ENCODE peak calls at places on chromosomes 3 and 15, in nine cellular contexts. One of them, this sample, is unnamed. For H3K4me1, the result is how much of the 10 kb centered on the place peaks cover.

GRCh38 chr3:107284570-107284969 is 92.7 kb upstream of the CCDC54 start:
- DNase-seq in left lung: no peak
- DNase-seq in CD8-positive, alpha-beta memory T cell: no peak
- DNase-seq in adrenal gland: no peak
- DNase-seq in IMR-90: peak
- DNase-seq in right lobe of liver: no peak
- DNase-seq in heart right ventricle: no peak
- DNase-seq in foreskin keratinocyte: peak
- DNase-seq in heart left ventricle: no peak
- DNase-seq in this sample: no peak

GRCh38 chr15:88940110-88940675 is 27.0 kb upstream of the MFGE8 start:
- DNase-seq in foreskin keratinocyte: no peak
- DNase-seq in right lobe of liver: no peak
- DNase-seq in CD8-positive, alpha-beta memory T cell: no peak
- DNase-seq in heart right ventricle: no peak
- DNase-seq in IMR-90: no peak
- DNase-seq in left lung: no peak
- DNase-seq in heart left ventricle: no peak
- DNase-seq in adrenal gland: no peak
- DNase-seq in this sample: no peak

GRCh38 chr15:25783607-25784131 is 79.5 kb downstream of the ATP10A start:
- DNase-seq in CD8-positive, alpha-beta memory T cell: peak
- DNase-seq in heart left ventricle: no peak
- DNase-seq in IMR-90: peak
- DNase-seq in heart right ventricle: no peak
- DNase-seq in right lobe of liver: no peak
- DNase-seq in adrenal gland: peak
- DNase-seq in foreskin keratinocyte: no peak
- DNase-seq in left lung: no peak
- DNase-seq in this sample: peak

GRCh38 chr3:178352300-178353021 is 183.8 kb upstream of the KCNMB2 start:
- DNase-seq in IMR-90: peak
- DNase-seq in right lobe of liver: no peak
- DNase-seq in heart left ventricle: no peak
- DNase-seq in CD8-positive, alpha-beta memory T cell: no peak
- DNase-seq in left lung: no peak
- DNase-seq in foreskin keratinocyte: peak
- DNase-seq in heart right ventricle: no peak
- DNase-seq in adrenal gland: no peak
- DNase-seq in this sample: no peak

GRCh38 chr3:54045416-54045815 is 76.9 kb upstream of the CACNA2D3 start:
- DNase-seq in IMR-90: no peak
- DNase-seq in heart right ventricle: no peak
- DNase-seq in right lobe of liver: no peak
- DNase-seq in left lung: no peak
- DNase-seq in foreskin keratinocyte: peak
- DNase-seq in adrenal gland: no peak
- DNase-seq in CD8-positive, alpha-beta memory T cell: no peak
- DNase-seq in heart left ventricle: no peak
- DNase-seq in this sample: no peak

GRCh38 chr3:146899171-146899570 is 294.0 kb upstream of the PLSCR5 start:
- DNase-seq in right lobe of liver: no peak
- DNase-seq in left lung: no peak
- DNase-seq in adrenal gland: no peak
- DNase-seq in heart right ventricle: no peak
- DNase-seq in IMR-90: no peak
- DNase-seq in foreskin keratinocyte: no peak
- DNase-seq in CD8-positive, alpha-beta memory T cell: no peak
- DNase-seq in heart left ventricle: no peak
- DNase-seq in this sample: no peak

GRCh38 chr3:151581046-151581445 is 120.2 kb upstream of the IGSF10 start:
- DNase-seq in heart right ventricle: no peak
- DNase-seq in left lung: no peak
- DNase-seq in adrenal gland: no peak
- DNase-seq in foreskin keratinocyte: no peak
- DNase-seq in right lobe of liver: no peak
- DNase-seq in CD8-positive, alpha-beta memory T cell: no peak
- DNase-seq in heart left ventricle: no peak
- DNase-seq in IMR-90: no peak
- DNase-seq in this sample: no peak

GRCh38 chr3:39099242-39099641 is 8.2 kb downstream of the GORASP1 start:
- DNase-seq in CD8-positive, alpha-beta memory T cell: no peak
- DNase-seq in right lobe of liver: no peak
- DNase-seq in foreskin keratinocyte: no peak
- DNase-seq in left lung: no peak
- DNase-seq in adrenal gland: no peak
- DNase-seq in heart left ventricle: no peak
- DNase-seq in heart right ventricle: no peak
- DNase-seq in IMR-90: no peak
- DNase-seq in this sample: no peak

GRCh38 chr3:33993631-33994030 is 195.2 kb downstream of the PDCD6IP start:
- DNase-seq in CD8-positive, alpha-beta memory T cell: no peak
- DNase-seq in left lung: no peak
- DNase-seq in IMR-90: peak
- DNase-seq in heart right ventricle: no peak
- DNase-seq in right lobe of liver: no peak
- DNase-seq in adrenal gland: no peak
- DNase-seq in foreskin keratinocyte: no peak
- DNase-seq in heart left ventricle: no peak
- DNase-seq in this sample: no peak

GRCh38 chr3:8538904-8539303 is 37.3 kb downstream of the LMCD1 start:
- DNase-seq in heart left ventricle: no peak
- DNase-seq in foreskin keratinocyte: no peak
- DNase-seq in IMR-90: peak
- DNase-seq in adrenal gland: no peak
- DNase-seq in left lung: no peak
- DNase-seq in CD8-positive, alpha-beta memory T cell: no peak
- DNase-seq in right lobe of liver: no peak
- DNase-seq in heart right ventricle: no peak
- DNase-seq in this sample: no peak

GRCh38 chr15:59371458-59372351 is 966 bp downstream of the MYO1E start:
- DNase-seq in IMR-90: no peak
- DNase-seq in foreskin keratinocyte: no peak
- DNase-seq in right lobe of liver: peak
- DNase-seq in adrenal gland: no peak
- DNase-seq in left lung: peak
- DNase-seq in heart left ventricle: peak
- DNase-seq in heart right ventricle: peak
- DNase-seq in CD8-positive, alpha-beta memory T cell: peak
- DNase-seq in this sample: peak

GRCh38 chr15:94023520-94023919 is 207.8 kb upstream of the MCTP2 start:
- DNase-seq in left lung: no peak
- DNase-seq in CD8-positive, alpha-beta memory T cell: no peak
- DNase-seq in adrenal gland: no peak
- DNase-seq in heart left ventricle: no peak
- DNase-seq in right lobe of liver: no peak
- DNase-seq in IMR-90: no peak
- DNase-seq in foreskin keratinocyte: no peak
- DNase-seq in heart right ventricle: peak
- DNase-seq in this sample: no peak

GRCh38 chr3:192011137-192011536 is 550.2 kb downstream of the PYDC2 start:
- DNase-seq in CD8-positive, alpha-beta memory T cell: no peak
- DNase-seq in right lobe of liver: no peak
- DNase-seq in adrenal gland: no peak
- DNase-seq in heart right ventricle: no peak
- DNase-seq in left lung: no peak
- DNase-seq in IMR-90: no peak
- DNase-seq in foreskin keratinocyte: no peak
- DNase-seq in heart left ventricle: no peak
- DNase-seq in this sample: no peak

GRCh38 chr15:79339588-79340314 is 28.8 kb downstream of the TMED3 start:
- DNase-seq in CD8-positive, alpha-beta memory T cell: no peak
- DNase-seq in left lung: no peak
- DNase-seq in adrenal gland: no peak
- DNase-seq in heart left ventricle: no peak
- DNase-seq in IMR-90: peak
- DNase-seq in foreskin keratinocyte: peak
- DNase-seq in right lobe of liver: no peak
- DNase-seq in heart right ventricle: no peak
- DNase-seq in this sample: no peak

GRCh38 chr3:153448146-153448870 is 286.3 kb downstream of the RAP2B start:
- DNase-seq in right lobe of liver: no peak
- DNase-seq in CD8-positive, alpha-beta memory T cell: no peak
- DNase-seq in heart left ventricle: no peak
- DNase-seq in IMR-90: no peak
- DNase-seq in foreskin keratinocyte: no peak
- DNase-seq in adrenal gland: no peak
- DNase-seq in heart right ventricle: no peak
- DNase-seq in left lung: no peak
- DNase-seq in this sample: no peak

GRCh38 chr15:58985443-58985842 is 2.0 kb upstream of the RNF111 start:
- DNase-seq in IMR-90: peak
- DNase-seq in right lobe of liver: peak
- DNase-seq in adrenal gland: peak
- DNase-seq in heart right ventricle: no peak
- DNase-seq in heart left ventricle: no peak
- DNase-seq in CD8-positive, alpha-beta memory T cell: no peak
- DNase-seq in foreskin keratinocyte: no peak
- DNase-seq in left lung: no peak
- DNase-seq in this sample: no peak

GRCh38 chr3:127183931-127184869 is 8.7 kb upstream of the PRR23E start:
- DNase-seq in heart left ventricle: no peak
- DNase-seq in heart right ventricle: no peak
- DNase-seq in adrenal gland: no peak
- DNase-seq in right lobe of liver: no peak
- DNase-seq in foreskin keratinocyte: no peak
- DNase-seq in CD8-positive, alpha-beta memory T cell: no peak
- DNase-seq in left lung: peak
- DNase-seq in IMR-90: no peak
- DNase-seq in this sample: peak

GRCh38 chr3:11476814-11477213 is 166.9 kb downstream of the VGLL4 start:
- DNase-seq in adrenal gland: no peak
- DNase-seq in heart left ventricle: no peak
- DNase-seq in IMR-90: no peak
- DNase-seq in foreskin keratinocyte: no peak
- DNase-seq in CD8-positive, alpha-beta memory T cell: no peak
- DNase-seq in heart right ventricle: no peak
- DNase-seq in right lobe of liver: no peak
- DNase-seq in left lung: no peak
- DNase-seq in this sample: no peak

GRCh38 chr3:30012941-30013543 is 593.4 kb upstream of the TGFBR2 start:
- DNase-seq in left lung: peak
- DNase-seq in CD8-positive, alpha-beta memory T cell: peak
- DNase-seq in right lobe of liver: peak
- DNase-seq in foreskin keratinocyte: peak
- DNase-seq in heart right ventricle: no peak
- DNase-seq in adrenal gland: peak
- DNase-seq in IMR-90: peak
- DNase-seq in heart left ventricle: peak
- DNase-seq in this sample: no peak

GRCh38 chr3:49173116-49173791 is 1.9 kb downstream of the KLHDC8B start:
- DNase-seq in foreskin keratinocyte: no peak
- DNase-seq in IMR-90: no peak
- DNase-seq in CD8-positive, alpha-beta memory T cell: no peak
- DNase-seq in left lung: no peak
- DNase-seq in adrenal gland: peak
- DNase-seq in heart right ventricle: peak
- DNase-seq in right lobe of liver: peak
- DNase-seq in heart left ventricle: peak
- DNase-seq in this sample: peak

GRCh38 chr3:160455846-160456245 is 6.3 kb upstream of the TRIM59 start:
- DNase-seq in IMR-90: no peak
- DNase-seq in foreskin keratinocyte: no peak
- DNase-seq in right lobe of liver: no peak
- DNase-seq in heart left ventricle: no peak
- DNase-seq in CD8-positive, alpha-beta memory T cell: no peak
- DNase-seq in adrenal gland: no peak
- DNase-seq in left lung: no peak
- DNase-seq in heart right ventricle: no peak
- DNase-seq in this sample: no peak
- H3K4me1 ChIP-seq in IMR-90: under half
- H3K4me1 ChIP-seq in foreskin keratinocyte: under half
- H3K4me1 ChIP-seq in right lobe of liver: under half
- H3K4me1 ChIP-seq in heart left ventricle: under half
- H3K4me1 ChIP-seq in CD8-positive, alpha-beta memory T cell: under half
- H3K4me1 ChIP-seq in adrenal gland: under half
- H3K4me1 ChIP-seq in left lung: under half
- H3K4me1 ChIP-seq in heart right ventricle: under half
- H3K4me1 ChIP-seq in this sample: under half

DNA sequence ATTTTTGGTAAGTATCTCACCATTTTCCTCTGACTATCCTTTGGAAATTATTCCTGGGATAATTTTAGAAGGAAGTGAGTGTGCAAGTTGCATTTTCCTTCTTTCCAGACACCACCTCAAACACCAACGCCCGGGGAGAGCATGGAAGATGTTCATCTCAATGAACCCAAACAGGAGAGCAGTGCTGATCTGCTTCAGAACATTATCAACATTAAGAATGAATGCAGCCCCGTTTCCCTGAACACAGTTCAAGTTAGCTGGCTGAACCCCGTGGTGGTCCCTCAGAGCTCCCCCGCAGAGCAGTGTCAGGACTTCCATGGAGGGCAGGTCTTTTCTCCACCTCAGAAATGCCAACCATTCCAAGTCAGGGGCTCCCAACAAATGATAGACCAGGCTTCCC is 3.7 kb downstream of the NFKBIZ start:
- DNase-seq in heart right ventricle: no peak
- DNase-seq in adrenal gland: no peak
- DNase-seq in left lung: no peak
- DNase-seq in heart left ventricle: no peak
- DNase-seq in CD8-positive, alpha-beta memory T cell: no peak
- DNase-seq in IMR-90: no peak
- DNase-seq in foreskin keratinocyte: no peak
- DNase-seq in right lobe of liver: no peak
- DNase-seq in this sample: no peak
- H3K4me1 ChIP-seq in heart right ventricle: under half
- H3K4me1 ChIP-seq in adrenal gland: under half
- H3K4me1 ChIP-seq in left lung: under half
- H3K4me1 ChIP-seq in heart left ventricle: under half
- H3K4me1 ChIP-seq in CD8-positive, alpha-beta memory T cell: under half
- H3K4me1 ChIP-seq in IMR-90: under half
- H3K4me1 ChIP-seq in foreskin keratinocyte: under half
- H3K4me1 ChIP-seq in right lobe of liver: under half
- H3K4me1 ChIP-seq in this sample: under half

GRCh38 chr15:85462029-85462428 is 81.6 kb downstream of the AKAP13 start:
- DNase-seq in heart right ventricle: no peak
- DNase-seq in heart left ventricle: no peak
- DNase-seq in CD8-positive, alpha-beta memory T cell: no peak
- DNase-seq in IMR-90: no peak
- DNase-seq in foreskin keratinocyte: no peak
- DNase-seq in adrenal gland: no peak
- DNase-seq in left lung: no peak
- DNase-seq in right lobe of liver: no peak
- DNase-seq in this sample: no peak
- H3K4me1 ChIP-seq in heart right ventricle: half or more
- H3K4me1 ChIP-seq in heart left ventricle: under half
- H3K4me1 ChIP-seq in CD8-positive, alpha-beta memory T cell: under half
- H3K4me1 ChIP-seq in IMR-90: under half
- H3K4me1 ChIP-seq in foreskin keratinocyte: under half
- H3K4me1 ChIP-seq in adrenal gland: under half
- H3K4me1 ChIP-seq in left lung: under half
- H3K4me1 ChIP-seq in right lobe of liver: under half
- H3K4me1 ChIP-seq in this sample: under half

DNA sequence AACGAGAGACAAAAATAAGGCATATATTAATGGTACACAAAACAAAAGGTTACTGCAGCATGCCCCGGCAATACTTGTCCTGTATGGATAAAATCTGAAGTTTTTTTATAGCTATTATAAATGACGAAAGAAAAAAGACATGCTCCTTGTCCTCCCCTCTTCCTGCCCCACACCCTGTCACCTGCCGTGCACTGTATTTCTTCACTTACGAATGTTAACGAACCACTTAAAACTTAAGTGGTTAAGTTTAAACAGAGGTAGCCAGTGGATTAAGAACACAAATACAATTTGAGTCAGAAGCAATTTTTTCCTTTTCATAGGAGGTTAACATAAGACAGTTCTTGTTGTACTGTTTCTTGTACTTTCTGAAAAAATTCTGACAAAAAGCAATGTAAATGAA is 799.1 kb upstream of the NECTIN3 start:
- DNase-seq in heart left ventricle: no peak
- DNase-seq in IMR-90: no peak
- DNase-seq in heart right ventricle: no peak
- DNase-seq in adrenal gland: no peak
- DNase-seq in CD8-positive, alpha-beta memory T cell: no peak
- DNase-seq in left lung: peak
- DNase-seq in foreskin keratinocyte: no peak
- DNase-seq in right lobe of liver: no peak
- DNase-seq in this sample: no peak
- H3K4me1 ChIP-seq in heart left ventricle: under half
- H3K4me1 ChIP-seq in IMR-90: under half
- H3K4me1 ChIP-seq in heart right ventricle: under half
- H3K4me1 ChIP-seq in adrenal gland: under half
- H3K4me1 ChIP-seq in CD8-positive, alpha-beta memory T cell: under half
- H3K4me1 ChIP-seq in left lung: under half
- H3K4me1 ChIP-seq in foreskin keratinocyte: under half
- H3K4me1 ChIP-seq in right lobe of liver: under half
- H3K4me1 ChIP-seq in this sample: under half

This sample was measured in kidney.